ENCODE peak calls at places on chromosomes 1 and 21, in eight cellular contexts. B is heart left ventricle; N is endothelial cell of umbilical vein; K is right atrium auricular region; U is CD8-positive, alpha-beta T cell; Z is transverse colon; S is tibial artery; A is lung. Y is an unnamed sample.

GRCh38 chr21:33873116-33873515 is 42.5 kb downstream of the ATP5PO start:
- DNase-seq in B (no peak), N (no peak), K (no peak), U (no peak), Z (no peak), S (no peak), A (no peak), Y (no peak)

GRCh38 chr1:231417503-231417902 is 4.6 kb downstream of the EGLN1 start:
- DNase-seq in B (no peak), N (peak), K (no peak), U (no peak), Z (no peak), S (no peak), A (no peak), Y (no peak)

GRCh38 chr1:46303872-46304326 is 401 bp downstream of the UQCRH start:
- DNase-seq in B (no peak), N (peak), K (no peak), U (no peak), Z (no peak), S (no peak), A (no peak), Y (no peak)

GRCh38 chr1:205228052-205228451 is 306 bp downstream of the TMCC2 start:
- DNase-seq in B (no peak), N (no peak), K (no peak), U (no peak), Z (no peak), S (no peak), A (no peak), Y (no peak)

GRCh38 chr1:230011333-230012092 is 55.5 kb upstream of the GALNT2 start:
- DNase-seq in B (no peak), N (no peak), K (no peak), U (no peak), Z (no peak), S (no peak), A (no peak), Y (no peak)

GRCh38 chr1:69055223-69055622 is 512.5 kb upstream of the LRRC7 start:
- DNase-seq in B (no peak), N (no peak), K (no peak), U (no peak), Z (no peak), S (no peak), A (no peak), Y (no peak)

GRCh38 chr1:77516106-77516505 is 166.4 kb downstream of the ZZZ3 start:
- DNase-seq in B (no peak), N (no peak), K (no peak), U (no peak), Z (no peak), S (no peak), A (no peak), Y (no peak)

GRCh38 chr21:44312716-44313115 is 12.9 kb downstream of the PFKL start:
- DNase-seq in B (no peak), N (no peak), K (no peak), U (no peak), Z (no peak), S (no peak), A (no peak), Y (no peak)

GRCh38 chr21:34523019-34523418 is 11.0 kb upstream of the KCNE1 start:
- DNase-seq in B (no peak), N (no peak), K (no peak), U (no peak), Z (peak), S (no peak), A (no peak), Y (no peak)

GRCh38 chr1:42682739-42683529 is 716 bp downstream of the YBX1 start:
- DNase-seq in B (peak), N (peak), K (peak), U (peak), Z (peak), S (peak), A (peak), Y (peak)

GRCh38 chr1:42533101-42533863 is 70.2 kb downstream of the CCDC30 start:
- DNase-seq in B (no peak), N (no peak), K (no peak), U (no peak), Z (no peak), S (no peak), A (no peak), Y (no peak)

GRCh38 chr1:15833069-15833679 is 14.3 kb upstream of the SPEN start:
- DNase-seq in B (peak), N (no peak), K (peak), U (peak), Z (peak), S (peak), A (peak), Y (peak)

GRCh38 chr1:109760581-109761226 is 3.0 kb downstream of the EPS8L3 start:
- DNase-seq in B (no peak), N (no peak), K (no peak), U (no peak), Z (peak), S (peak), A (no peak), Y (no peak)

GRCh38 chr1:19668893-19669292 is 4.2 kb downstream of the HTR6 start:
- DNase-seq in B (no peak), N (no peak), K (no peak), U (no peak), Z (no peak), S (no peak), A (no peak), Y (no peak)

GRCh38 chr1:228270032-228270431 is 62.2 kb downstream of the OBSCN start:
- DNase-seq in B (no peak), N (peak), K (peak), U (no peak), Z (no peak), S (no peak), A (no peak), Y (no peak)

GRCh38 chr1:152473887-152474537 is 36.6 kb upstream of the LCE5A start:
- DNase-seq in B (no peak), N (no peak), K (no peak), U (no peak), Z (no peak), S (no peak), A (no peak), Y (no peak)

GRCh38 chr1:202085682-202086373 is 36.9 kb upstream of the GPR37L1 start:
- DNase-seq in B (peak), N (no peak), K (no peak), U (no peak), Z (peak), S (no peak), A (no peak), Y (peak)

GRCh38 chr1:175824079-175824478 is 80.7 kb upstream of the TNR start:
- DNase-seq in B (peak), N (peak), K (no peak), U (no peak), Z (no peak), S (no peak), A (no peak), Y (peak)

GRCh38 chr21:44931501-44932365 is 8.1 kb upstream of the SLX9 start:
- DNase-seq in B (no peak), N (no peak), K (no peak), U (no peak), Z (no peak), S (peak), A (no peak), Y (no peak)

GRCh38 chr1:205337481-205337880 is 15.9 kb upstream of the NUAK2 start:
- DNase-seq in B (no peak), N (no peak), K (no peak), U (no peak), Z (no peak), S (no peak), A (no peak), Y (no peak)

GRCh38 chr21:16304189-16304588 is 574.4 kb downstream of the USP25 start:
- DNase-seq in B (no peak), N (peak), K (no peak), U (no peak), Z (no peak), S (no peak), A (no peak), Y (no peak)

GRCh38 chr21:33543505-33544129 is 779 bp downstream of the SON start:
- DNase-seq in B (no peak), N (peak), K (no peak), U (no peak), Z (peak), S (no peak), A (peak), Y (no peak)

GRCh38 chr21:27379381-27379780 is 412.5 kb upstream of the ADAMTS5 start:
- DNase-seq in B (no peak), N (no peak), K (no peak), U (no peak), Z (no peak), S (no peak), A (no peak), Y (no peak)

GRCh38 chr21:27382404-27382803 is 415.5 kb upstream of the ADAMTS5 start:
- DNase-seq in B (no peak), N (peak), K (no peak), U (no peak), Z (no peak), S (no peak), A (no peak), Y (no peak)

DNA sequence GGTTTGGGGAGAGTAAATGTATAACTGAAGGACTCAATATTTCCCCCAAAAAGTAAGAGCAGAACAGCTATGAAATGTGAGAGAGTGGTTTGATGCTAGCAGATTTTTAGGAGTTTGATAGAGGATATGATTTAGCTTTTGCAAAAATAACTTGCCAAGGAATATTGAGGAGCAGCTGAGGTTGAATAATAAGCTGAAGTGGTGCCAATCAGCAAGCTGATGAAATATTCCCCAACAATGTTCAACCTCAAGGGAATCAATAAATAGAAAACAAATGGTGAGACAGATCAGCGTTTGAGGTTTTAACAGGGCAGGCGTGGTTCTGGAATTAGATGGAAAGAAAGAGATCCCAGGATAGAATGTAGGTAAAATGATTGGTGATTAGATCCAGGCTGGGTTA is 413.4 kb upstream of the ADAMTS5 start:
- DNase-seq in B (no peak), N (no peak), K (no peak), U (no peak), Z (no peak), S (no peak), A (no peak), Y (no peak)
- H3K27ac ChIP-seq in B (no peak), N (no peak), K (no peak), U (no peak), Z (no peak), S (no peak), A (no peak), Y (no peak)

DNA sequence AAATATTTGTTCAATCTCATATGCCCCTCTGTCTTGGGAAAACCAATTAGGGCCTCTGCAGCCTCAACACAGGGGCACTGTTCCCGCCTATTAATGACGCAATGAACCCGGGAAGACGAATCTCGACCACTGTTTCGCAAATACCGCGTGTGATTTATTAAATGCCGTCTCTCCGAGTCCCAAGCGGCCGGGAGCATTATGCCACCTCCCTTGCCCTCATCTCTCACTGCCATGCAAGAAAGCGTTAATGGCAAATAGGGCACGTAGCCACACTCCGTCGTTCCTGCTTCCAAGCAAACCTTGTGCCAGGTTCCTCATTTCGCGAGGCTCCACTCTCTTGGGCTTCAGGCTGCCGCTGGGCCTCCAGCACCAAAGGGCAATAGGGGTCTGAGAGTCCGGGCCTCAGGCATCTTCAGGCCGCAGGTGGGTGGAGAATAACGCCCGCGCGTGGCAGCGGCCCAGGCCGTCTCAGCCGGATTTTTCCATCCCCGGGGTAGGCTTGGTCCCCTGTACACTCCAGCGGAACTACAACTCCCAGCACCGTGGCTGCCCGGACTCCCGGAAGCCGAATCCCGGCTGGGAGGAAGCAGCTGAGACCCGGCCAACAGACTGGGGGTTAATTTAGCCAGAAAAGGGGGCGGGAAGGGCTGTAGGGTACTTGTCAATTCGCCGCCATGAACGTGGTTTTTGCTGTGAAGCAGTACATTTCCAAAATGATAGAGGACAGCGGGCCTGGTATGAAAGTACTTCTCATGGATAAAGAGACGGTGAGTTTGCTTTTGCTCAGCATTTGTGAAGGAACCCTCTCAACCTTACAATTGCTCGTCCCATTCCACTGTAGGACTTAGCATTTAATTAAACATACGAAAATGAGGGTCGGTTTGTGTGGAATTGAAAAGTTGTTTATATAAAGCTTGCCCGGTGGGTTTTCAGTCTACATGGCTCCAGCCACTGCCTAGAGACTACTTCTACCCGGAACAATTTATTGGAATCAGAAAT is at the start of gene VPS45:
- DNase-seq in B (peak), N (peak), K (peak), U (peak), Z (peak), S (peak), A (peak), Y (peak)
- TF ChIP-seq CTCF in B (no peak), N (peak), K (no peak), U (no peak), Z (peak), S (peak), A (no peak), Y (peak)

DNA sequence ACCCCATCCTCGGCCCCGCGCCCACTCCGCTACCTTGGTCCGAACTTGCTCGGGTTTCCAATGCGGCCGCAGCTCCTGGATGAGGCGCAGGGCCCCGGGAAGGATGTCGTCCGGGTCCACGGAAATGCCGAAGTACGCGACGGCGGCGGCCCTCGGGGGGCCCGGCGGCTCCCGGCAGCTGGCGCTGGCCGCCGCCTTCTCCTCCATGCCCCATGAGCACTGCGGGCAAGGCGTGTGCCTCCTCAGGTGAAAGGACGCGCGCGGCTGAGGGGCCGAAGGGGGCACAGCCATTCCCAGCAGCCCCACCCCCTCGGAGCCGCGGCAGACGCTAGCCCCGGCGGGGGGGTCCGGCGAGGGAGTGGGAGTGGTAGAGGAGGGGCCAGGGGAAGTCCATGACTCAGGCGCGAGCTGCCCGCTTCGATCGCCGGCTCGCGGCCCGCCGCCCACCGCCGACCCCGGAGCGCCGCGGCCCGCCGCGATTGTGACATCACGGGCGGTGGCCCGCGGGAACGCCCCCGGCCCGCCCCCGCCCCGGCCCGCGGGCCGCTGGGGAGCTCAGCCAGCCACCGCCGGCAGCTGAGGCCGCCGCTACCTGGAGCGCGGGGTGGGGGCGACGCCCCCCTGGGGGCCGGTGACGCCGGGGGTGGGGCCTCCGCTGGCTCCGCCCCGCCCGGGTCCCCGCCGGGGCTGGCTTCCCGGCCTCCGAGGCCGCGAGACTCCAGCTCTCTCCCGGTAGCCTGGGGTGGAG is at the start of gene ETNK2:
- DNase-seq in B (peak), N (peak), K (no peak), U (peak), Z (peak), S (peak), A (peak), Y (peak)
- H3K27ac ChIP-seq in B (peak), N (no peak), K (peak), U (peak), Z (peak), S (peak), A (peak), Y (peak)

DNA sequence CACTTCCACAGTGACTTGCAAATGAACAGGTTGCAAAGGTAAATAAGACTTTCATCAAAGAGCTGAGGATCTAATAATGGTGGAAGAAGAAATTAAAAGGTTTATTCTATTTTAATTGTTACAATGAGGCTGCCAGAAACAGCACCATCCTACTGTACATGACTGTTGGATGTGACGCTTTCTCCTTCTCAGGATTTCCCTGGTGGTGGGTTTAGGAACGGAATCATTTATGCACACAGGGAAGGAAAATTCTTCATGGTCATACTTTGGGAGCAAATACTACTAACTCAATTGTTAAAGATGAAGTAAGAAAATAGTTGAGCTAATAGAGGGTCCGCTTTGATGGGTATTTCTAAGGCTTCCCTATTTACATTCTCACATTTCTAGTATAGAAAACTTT is 22.2 kb upstream of the LYPLAL1 start:
- DNase-seq in B (no peak), N (no peak), K (no peak), U (no peak), Z (no peak), S (no peak), A (no peak), Y (no peak)
- TF ChIP-seq CTCF in B (no peak), N (no peak), K (no peak), U (no peak), Z (no peak), S (no peak), A (no peak), Y (no peak)

GRCh38 chr1:27574871-27575831 is 28.8 kb downstream of the AHDC1 start:
- DNase-seq in B (peak), N (peak), K (peak), U (no peak), Z (peak), S (peak), A (peak), Y (peak)

GRCh38 chr1:27577504-27578188 is 26.3 kb downstream of the AHDC1 start:
- DNase-seq in B (peak), N (no peak), K (peak), U (no peak), Z (no peak), S (no peak), A (no peak), Y (no peak)

GRCh38 chr1:27574001-27574781 is 29.8 kb downstream of the AHDC1 start:
- DNase-seq in B (no peak), N (no peak), K (peak), U (no peak), Z (no peak), S (no peak), A (no peak), Y (peak)

GRCh38 chr1:27576846-27577245 is 27.1 kb downstream of the AHDC1 start:
- DNase-seq in B (peak), N (no peak), K (peak), U (no peak), Z (no peak), S (no peak), A (no peak), Y (no peak)

DNA sequence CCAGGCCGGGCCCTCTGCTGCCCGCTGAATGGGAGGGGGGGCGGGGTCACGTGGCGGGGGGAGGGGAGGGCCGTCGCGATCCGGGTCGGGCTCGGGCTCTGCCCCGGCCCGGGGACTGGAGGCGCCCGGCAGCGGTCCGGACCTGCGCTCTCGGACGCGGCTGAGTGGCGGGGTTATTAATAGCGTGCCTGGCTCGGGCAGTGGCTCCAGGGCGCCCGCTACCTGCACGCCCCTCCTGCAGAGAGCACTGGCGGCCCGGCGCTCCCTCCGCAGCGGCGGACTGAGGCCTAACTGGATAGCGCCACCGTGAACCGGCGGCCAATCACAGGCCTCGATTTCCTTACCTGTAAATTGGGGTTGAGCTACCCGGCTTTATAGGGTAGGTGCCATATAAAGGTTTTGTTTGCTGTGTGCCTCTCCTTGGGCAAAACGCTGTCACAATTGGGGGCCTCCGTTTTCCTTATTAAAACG is 28.0 kb downstream of the AHDC1 start:
- DNase-seq in B (peak), N (peak), K (no peak), U (no peak), Z (peak), S (peak), A (peak), Y (peak)
- H3K27ac ChIP-seq in B (peak), N (peak), K (peak), U (no peak), Z (peak), S (peak), A (peak), Y (peak)

DNA sequence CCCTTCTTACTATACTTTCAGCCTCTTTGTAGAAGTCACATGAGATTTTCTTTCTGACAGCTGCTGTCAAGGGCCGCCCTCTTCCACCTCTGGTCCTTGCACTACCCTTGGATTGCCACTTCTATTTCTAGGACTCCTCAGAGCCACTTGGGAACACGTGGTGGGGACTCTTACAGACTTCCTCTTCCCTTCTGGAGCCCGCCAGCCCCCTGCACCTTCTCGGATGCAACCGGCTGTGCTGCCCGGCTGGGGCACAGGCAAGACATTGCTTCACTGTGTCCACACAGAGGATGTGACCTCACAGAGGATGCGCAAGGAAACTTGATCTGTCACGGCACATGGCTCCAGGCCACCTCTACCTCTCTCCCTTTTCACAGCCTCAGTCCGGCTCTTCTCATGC is 2.4 kb upstream of the IKBKE start:
- DNase-seq in B (peak), N (no peak), K (peak), U (no peak), Z (peak), S (peak), A (peak), Y (peak)
- TF ChIP-seq CTCF in B (no peak), N (no peak), K (no peak), U (no peak), Z (no peak), S (no peak), A (no peak), Y (no peak)

Y was measured in body of pancreas.